ENCODE peak calls at places on chromosome 2, in six cellular contexts. G is mammary epithelial cell, J is IMR-90, M is fibroblast of the aortic adventitia, T is sigmoid colon, X is adrenal gland. R is an unnamed sample.
A peak's percentile ranks its signal among the peaks of the same experiment; 100 is the strongest.

GRCh38 chr2:199631129-199631528 is 173.4 kb upstream of the SATB2 start:
- DNase-seq in G (no peak), J (no peak), M (no peak), T (no peak), X (no peak), R (no peak)

GRCh38 chr2:63983986-63984605 is 35.1 kb downstream of the VPS54 start:
- DNase-seq in G (peak; percentile 22), J (peak; percentile 9), M (no peak), T (no peak), X (no peak), R (no peak)

GRCh38 chr2:141423212-141423611 is 707.6 kb downstream of the LRP1B start:
- DNase-seq in G (no peak), J (no peak), M (no peak), T (no peak), X (no peak), R (no peak)

GRCh38 chr2:46632349-46632748 is 153.0 kb downstream of the TMEM247 start:
- DNase-seq in G (peak; percentile 41), J (peak; percentile 77), M (peak; percentile 86), T (no peak), X (no peak), R (peak; percentile 79)

GRCh38 chr2:86592547-86593230 is 29.4 kb upstream of the CHMP3 start:
- DNase-seq in G (peak; percentile 6), J (peak; percentile 21), M (peak; percentile 72), T (peak; percentile 66), X (peak; percentile 33), R (no peak)

GRCh38 chr2:200585730-200586643 is at the start of gene AOX1:
- DNase-seq in G (peak; percentile 30), J (peak; percentile 45), M (peak; percentile 61), T (peak; percentile 90), X (peak; percentile 88), R (peak; percentile 55)

GRCh38 chr2:3282056-3282998 is 95.3 kb downstream of the EIPR1 start:
- DNase-seq in G (peak; percentile 86), J (peak; percentile 33), M (no peak), T (peak; percentile 77), X (peak; percentile 89), R (peak; percentile 72)

GRCh38 chr2:38230756-38231155 is 146.3 kb downstream of the ATL2 start:
- DNase-seq in G (no peak), J (no peak), M (no peak), T (no peak), X (no peak), R (no peak)

GRCh38 chr2:183149489-183149888 is 25.2 kb downstream of the NUP35 start:
- DNase-seq in G (no peak), J (peak; percentile 77), M (peak; percentile 70), T (no peak), X (no peak), R (peak; percentile 72)

GRCh38 chr2:206245178-206245778 is 29.2 kb upstream of the ZDBF2 start:
- DNase-seq in G (no peak), J (no peak), M (no peak), T (no peak), X (no peak), R (no peak)

GRCh38 chr2:206255003-206255402 is 19.5 kb upstream of the ZDBF2 start:
- DNase-seq in G (no peak), J (no peak), M (no peak), T (no peak), X (no peak), R (no peak)

GRCh38 chr2:206253125-206253787 is 21.2 kb upstream of the ZDBF2 start:
- DNase-seq in G (no peak), J (no peak), M (no peak), T (no peak), X (no peak), R (no peak)

GRCh38 chr2:206250041-206250897 is 24.2 kb upstream of the ZDBF2 start:
- DNase-seq in G (no peak), J (peak; percentile 4), M (peak; percentile 30), T (no peak), X (no peak), R (no peak)
- TF ChIP-seq CTCF in G (no peak), J (no peak), M (peak; percentile 20), T (no peak), X (no peak), R (peak; percentile 14)

DNA sequence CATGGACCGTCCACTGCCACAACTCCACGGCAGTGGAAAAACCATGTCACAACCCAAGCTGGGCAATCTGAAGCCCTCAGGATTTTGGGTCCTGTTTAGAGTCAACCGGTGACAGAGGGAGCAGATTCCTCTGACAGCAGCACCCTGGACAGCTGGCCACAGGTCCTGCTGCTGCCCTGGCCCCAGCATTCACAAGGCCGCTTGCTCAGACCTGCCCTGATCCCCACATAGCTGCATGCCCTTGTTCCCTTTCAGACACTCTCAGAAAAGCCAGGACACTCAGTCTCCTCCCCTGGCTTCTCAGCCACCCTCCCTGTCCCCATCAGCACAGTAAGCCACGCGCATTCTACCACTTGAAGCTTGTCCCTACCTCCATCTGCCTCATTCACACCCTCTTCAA is 1.6 kb downstream of the COPS9 start:
- DNase-seq in G (no peak), J (no peak), M (no peak), T (no peak), X (no peak), R (no peak)
- H3K4me3 ChIP-seq in G (peak overlapping the region; percentile 87), J (no peak overlapping the region), M (peak overlapping the region; percentile 92), T (no peak overlapping the region), X (no peak overlapping the region), R (no peak overlapping the region)

GRCh38 chr2:160015746-160016145 is 46.7 kb downstream of the PLA2R1 start:
- DNase-seq in G (no peak), J (no peak), M (no peak), T (no peak), X (no peak), R (no peak)

GRCh38 chr2:160010361-160011145 is 51.9 kb downstream of the PLA2R1 start:
- DNase-seq in G (no peak), J (peak; percentile 13), M (no peak), T (no peak), X (no peak), R (no peak)

GRCh38 chr2:160019374-160020098 is 42.9 kb downstream of the PLA2R1 start:
- DNase-seq in G (no peak), J (no peak), M (no peak), T (no peak), X (no peak), R (no peak)

GRCh38 chr2:160014227-160014626 is 48.2 kb downstream of the PLA2R1 start:
- DNase-seq in G (no peak), J (no peak), M (peak; percentile 8), T (no peak), X (no peak), R (no peak)
- TF ChIP-seq CTCF in G (no peak), J (no peak), M (no peak), T (no peak), X (no peak), R (no peak)

GRCh38 chr2:127226132-127226519 is 6.0 kb upstream of the CYP27C1 start:
- DNase-seq in G (no peak), J (no peak), M (no peak), T (no peak), X (no peak), R (no peak)
- H3K4me3 ChIP-seq in G (no peak overlapping the region), J (no peak overlapping the region), M (no peak overlapping the region), T (no peak overlapping the region), X (no peak overlapping the region), R (no peak overlapping the region)

GRCh38 chr2:178395295-178395694 is 55.7 kb downstream of the PRKRA start:
- DNase-seq in G (no peak), J (no peak), M (no peak), T (no peak), X (no peak), R (no peak)

GRCh38 chr2:178394816-178395215 is 56.2 kb downstream of the PRKRA start:
- DNase-seq in G (no peak), J (no peak), M (no peak), T (no peak), X (no peak), R (no peak)

GRCh38 chr2:178392215-178392614 is 58.8 kb downstream of the PRKRA start:
- DNase-seq in G (peak; percentile 52), J (peak; percentile 60), M (peak; percentile 59), T (no peak), X (no peak), R (peak; percentile 49)

GRCh38 chr2:178395941-178396585 is 54.9 kb downstream of the PRKRA start:
- DNase-seq in G (no peak), J (no peak), M (no peak), T (no peak), X (no peak), R (no peak)

DNA sequence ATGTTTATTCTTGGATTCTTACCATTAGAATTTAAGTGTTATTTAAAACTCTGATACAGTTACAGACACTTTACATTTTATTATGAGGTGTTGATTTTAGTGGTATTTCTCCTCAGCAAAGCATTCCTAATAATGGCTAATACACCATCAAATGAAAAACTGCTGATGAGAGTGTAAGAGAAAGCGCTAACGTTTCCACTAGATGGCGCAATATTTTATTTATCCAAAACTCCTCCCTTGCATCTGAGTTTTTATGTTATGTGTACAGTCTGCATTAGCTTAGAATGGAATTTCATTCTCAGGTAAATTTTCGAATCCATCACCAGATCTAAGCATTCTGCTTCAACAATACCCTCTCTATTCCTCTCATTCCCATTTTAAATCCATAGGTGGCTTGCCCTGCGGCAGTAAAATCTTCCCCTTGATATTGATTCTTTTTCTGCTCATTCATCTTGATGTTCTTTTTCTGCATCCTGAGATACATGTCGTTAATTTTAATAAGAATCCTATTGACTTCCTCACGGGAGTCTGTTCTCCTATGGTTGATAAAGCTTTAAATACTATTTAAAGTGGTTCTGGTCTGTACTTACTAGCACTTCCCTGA is 53.9 kb downstream of the PRKRA start:
- DNase-seq in G (peak; percentile 24), J (peak; percentile 55), M (peak; percentile 71), T (no peak), X (no peak), R (peak; percentile 56)
- TF ChIP-seq CTCF in G (peak; percentile 72), J (peak; percentile 70), M (peak; percentile 56), T (no peak), X (peak; percentile 40), R (peak; percentile 65)

DNA sequence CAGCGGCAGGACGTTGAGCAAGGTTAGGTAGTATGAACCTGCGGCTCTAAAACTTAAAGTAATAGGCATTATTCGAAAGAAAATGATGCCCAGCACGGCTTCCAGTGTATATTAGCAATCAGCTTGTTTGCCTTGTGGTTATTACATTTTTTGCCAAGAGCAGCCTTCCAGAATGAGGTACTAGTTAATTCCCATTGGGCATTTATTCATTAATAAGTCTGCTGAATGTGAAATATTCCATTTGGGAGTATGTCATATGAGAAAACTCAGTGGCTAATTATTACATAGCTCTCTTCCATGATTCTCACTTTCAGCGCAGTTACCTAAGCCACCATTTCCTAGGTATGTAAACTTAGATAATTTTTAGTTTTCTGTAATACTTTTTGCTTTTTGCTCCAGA is 12.9 kb downstream of the CRIM1 start:
- DNase-seq in G (no peak), J (no peak), M (no peak), T (no peak), X (no peak), R (no peak)
- H3K4me3 ChIP-seq in G (peak overlapping the region; percentile 37), J (no peak overlapping the region), M (no peak overlapping the region), T (no peak overlapping the region), X (no peak overlapping the region), R (no peak overlapping the region)

GRCh38 chr2:15159751-15160177 is 401.4 kb downstream of the NBAS start:
- DNase-seq in G (peak; percentile 47), J (peak; percentile 66), M (peak; percentile 70), T (no peak), X (no peak), R (peak; percentile 54)
- TF ChIP-seq CTCF in G (peak; percentile 69), J (peak; percentile 57), M (peak; percentile 65), T (no peak), X (peak; percentile 29), R (peak; percentile 69)